ENCODE peak calls at places on chromosomes 3 and 15, in five cellular contexts. U is kidney epithelial cell; E is stimulated activated CD8-positive, alpha-beta memory T cell treated with anti-CD3 and anti-CD28 coated beads, Interleukin-15, amount 100 ng/mL, for 4 hours; Y is AG04449; F is NCI-H345. D is an unnamed sample.

GRCh38 chr3:15286022-15286421 is 46.4 kb downstream of the SH3BP5 start:
- DNase-seq in U (no peak), E (no peak), Y (no peak), F (no peak), D (no peak)

GRCh38 chr3:113231391-113231790 is 20.0 kb downstream of the BOC start:
- DNase-seq in U (no peak), E (no peak), Y (no peak), F (no peak), D (no peak)

GRCh38 chr3:16048435-16049318 is 125.8 kb upstream of the GALNT15 start:
- DNase-seq in U (no peak), E (no peak), Y (no peak), F (peak; percentile 44), D (no peak)

GRCh38 chr15:99211926-99212325 is 37.5 kb downstream of the TTC23 start:
- DNase-seq in U (no peak), E (no peak), Y (no peak), F (no peak), D (no peak)

GRCh38 chr15:54582863-54583643 is 604.8 kb downstream of the UNC13C start:
- DNase-seq in U (no peak), E (no peak), Y (no peak), F (no peak), D (no peak)

GRCh38 chr15:63332367-63333078 is 49.1 kb downstream of the CA12 start:
- DNase-seq in U (peak; percentile 66), E (no peak), Y (peak; percentile 86), F (no peak), D (no peak)

GRCh38 chr3:48039487-48040190 is 23.4 kb upstream of the MAP4 start:
- DNase-seq in U (peak; percentile 82), E (no peak), Y (no peak), F (no peak), D (no peak)

GRCh38 chr3:185089343-185089742 is 63.5 kb downstream of the C3orf70 start:
- DNase-seq in U (no peak), E (no peak), Y (peak; percentile 36), F (no peak), D (no peak)

GRCh38 chr3:120284702-120285507 is at the start of gene GPR156:
- DNase-seq in U (no peak), E (no peak), Y (no peak), F (no peak), D (no peak)

GRCh38 chr15:66803182-66803729 is 101.2 kb downstream of the SMAD6 start:
- DNase-seq in U (peak; percentile 94), E (no peak), Y (peak; percentile 82), F (no peak), D (peak; percentile 83)

GRCh38 chr3:160739079-160739478 is 17.0 kb upstream of the PPM1L start:
- DNase-seq in U (no peak), E (no peak), Y (no peak), F (no peak), D (no peak)

D was measured in mucosa of descending colon.